ENCODE peak calls at places on chromosomes 6 and 20, in nine cellular contexts. E is trophoblast cell; X is upper lobe of left lung; I is CD8-positive, alpha-beta memory T cell; T is OCI-LY7; F is HepG2; N is AG04450; K is astrocyte; Y is esophagus squamous epithelium. C is an unnamed sample. For H3K9me3, the result is how much of the 10 kb centered on the place peaks cover.

GRCh38 chr20:58102744-58103516 is 125.5 kb downstream of the ANKRD60 start:
- DNase-seq in E (no peak), X (no peak), I (no peak), T (no peak), F (no peak), N (no peak), K (peak), Y (no peak), C (no peak)

GRCh38 chr20:9036593-9036992 is 32.3 kb upstream of the PLCB4 start:
- DNase-seq in E (no peak), X (no peak), I (no peak), T (no peak), F (no peak), N (no peak), K (no peak), Y (no peak), C (no peak)

GRCh38 chr6:14516947-14517346 is 399.4 kb downstream of the CD83 start:
- DNase-seq in E (peak), X (no peak), I (no peak), T (no peak), F (no peak), N (no peak), K (no peak), Y (no peak), C (no peak)

GRCh38 chr6:77368660-77369313 is 94.5 kb downstream of the HTR1B start:
- DNase-seq in E (no peak), X (no peak), I (no peak), T (no peak), F (no peak), N (no peak), K (no peak), Y (no peak), C (peak)

GRCh38 chr20:10309326-10309725 is 90.7 kb downstream of the SNAP25 start:
- DNase-seq in E (no peak), X (no peak), I (no peak), T (no peak), F (no peak), N (peak), K (peak), Y (no peak), C (no peak)

GRCh38 chr20:51767867-51768758 is at the start of gene ATP9A:
- DNase-seq in E (peak), X (peak), I (no peak), T (no peak), F (no peak), N (no peak), K (peak), Y (no peak), C (peak)

GRCh38 chr6:1404713-1405098 is 15.3 kb downstream of the FOXF2 start:
- DNase-seq in E (no peak), X (no peak), I (no peak), T (no peak), F (no peak), N (no peak), K (no peak), Y (no peak), C (no peak)

GRCh38 chr20:51237278-51237677 is 214.4 kb upstream of the KCNG1 start:
- DNase-seq in E (no peak), X (no peak), I (no peak), T (no peak), F (no peak), N (no peak), K (no peak), Y (no peak), C (no peak)

GRCh38 chr6:111922454-111923297 is 49.4 kb upstream of the FYN start:
- DNase-seq in E (no peak), X (no peak), I (no peak), T (no peak), F (no peak), N (no peak), K (peak), Y (no peak), C (no peak)

GRCh38 chr6:81241717-81242116 is 510.8 kb downstream of the TENT5A start:
- DNase-seq in E (peak), X (no peak), I (no peak), T (no peak), F (peak), N (peak), K (peak), Y (no peak), C (no peak)

GRCh38 chr6:37369321-37370196 is 15.8 kb downstream of the RNF8 start:
- DNase-seq in E (no peak), X (no peak), I (no peak), T (no peak), F (peak), N (no peak), K (peak), Y (no peak), C (no peak)

GRCh38 chr20:10603971-10604864 is 69.6 kb downstream of the JAG1 start:
- DNase-seq in E (peak), X (peak), I (no peak), T (no peak), F (peak), N (peak), K (peak), Y (no peak), C (peak)

GRCh38 chr6:83985308-83985713 is 48.3 kb upstream of the MRAP2 start:
- DNase-seq in E (no peak), X (no peak), I (no peak), T (no peak), F (no peak), N (no peak), K (no peak), Y (no peak), C (no peak)

GRCh38 chr6:82511546-82511945 is 147.9 kb downstream of the TPBG start:
- DNase-seq in E (no peak), X (no peak), I (no peak), T (no peak), F (no peak), N (no peak), K (no peak), Y (no peak), C (no peak)

GRCh38 chr6:110625883-110626282 is 149.5 kb upstream of the SLC22A16 start:
- DNase-seq in E (no peak), X (no peak), I (no peak), T (no peak), F (no peak), N (no peak), K (peak), Y (no peak), C (no peak)

GRCh38 chr6:122798099-122798641 is 9.1 kb downstream of the SMPDL3A start:
- DNase-seq in E (no peak), X (no peak), I (no peak), T (no peak), F (peak), N (no peak), K (peak), Y (no peak), C (no peak)

GRCh38 chr6:129621252-129621651 is 88.7 kb downstream of the ARHGAP18 start:
- DNase-seq in E (peak), X (no peak), I (peak), T (peak), F (peak), N (no peak), K (no peak), Y (no peak), C (peak)

GRCh38 chr6:135901776-135902524 is 50.4 kb downstream of the PDE7B start:
- DNase-seq in E (no peak), X (no peak), I (peak), T (no peak), F (no peak), N (peak), K (peak), Y (no peak), C (peak)

GRCh38 chr6:1911476-1911875 is 301.8 kb downstream of the FOXC1 start:
- DNase-seq in E (no peak), X (no peak), I (no peak), T (no peak), F (no peak), N (no peak), K (no peak), Y (no peak), C (no peak)

GRCh38 chr6:134541001-134541400 is 223.1 kb upstream of the SGK1 start:
- DNase-seq in E (peak), X (no peak), I (no peak), T (no peak), F (no peak), N (no peak), K (no peak), Y (no peak), C (no peak)
- H3K27ac ChIP-seq in E (peak), X (peak), I (no peak), T (no peak), F (no peak), N (no peak), K (no peak), Y (no peak), C (no peak)

DNA sequence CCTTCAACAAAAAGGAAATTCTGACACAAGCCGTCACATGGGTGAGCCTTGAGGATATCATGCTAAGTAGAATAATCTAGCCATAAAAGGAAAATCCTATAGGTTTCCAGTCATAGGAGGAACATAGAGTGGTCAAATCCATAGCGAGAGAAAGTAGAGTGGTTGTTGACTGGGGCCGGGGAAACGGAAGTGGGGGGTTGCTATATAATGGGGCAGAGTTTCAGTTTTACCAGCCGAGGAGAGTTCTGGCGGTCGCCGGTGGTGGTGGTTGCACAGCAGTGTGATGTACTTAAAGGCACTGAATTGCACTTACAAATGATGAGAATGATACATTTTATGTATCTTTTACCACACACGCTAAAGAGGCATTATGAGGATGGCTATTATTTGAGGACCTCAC is 4.9 kb downstream of the GPR31 start:
- DNase-seq in E (no peak), X (no peak), I (no peak), T (peak), F (no peak), N (no peak), K (no peak), Y (no peak), C (no peak)
- H3K4me3 ChIP-seq in E (no peak), X (peak), I (peak), T (peak), F (no peak), N (no peak), K (peak), Y (peak), C (no peak)

DNA sequence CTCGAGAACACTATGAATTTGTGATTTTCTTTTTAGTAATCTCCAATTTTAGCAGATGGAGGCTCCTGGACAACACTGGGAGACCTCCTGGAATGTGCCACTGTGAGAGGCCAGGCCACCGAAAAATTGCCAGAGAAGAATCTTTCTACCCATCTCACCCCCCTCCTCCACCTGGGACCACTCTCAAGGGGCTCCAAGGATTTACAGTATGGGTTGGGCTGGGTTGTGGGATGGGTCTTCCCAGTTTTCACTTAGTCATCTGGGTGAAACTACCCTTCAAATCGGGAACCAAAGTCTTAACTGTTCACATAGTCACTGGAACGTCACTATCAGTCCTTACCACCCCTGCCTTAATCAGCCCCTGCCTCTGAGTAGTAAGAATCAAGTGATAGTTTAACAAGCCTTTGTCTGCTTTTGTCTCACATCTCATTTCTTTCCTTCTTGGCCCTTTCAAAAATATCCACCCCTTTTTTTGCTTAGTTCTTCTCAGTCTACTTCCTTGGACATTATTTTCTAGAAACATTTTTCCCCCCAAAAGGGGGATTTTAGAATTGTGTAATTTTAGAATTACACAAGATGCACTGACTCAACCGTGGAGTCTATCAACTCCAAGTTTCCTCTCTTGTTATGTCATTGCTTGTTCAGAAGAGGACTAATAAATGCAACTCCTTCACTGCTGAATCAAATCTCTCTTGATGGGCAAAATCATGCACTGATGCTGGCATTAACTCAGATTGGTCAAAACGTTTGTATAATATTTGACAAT is 148.2 kb upstream of the MOCS1 start:
- DNase-seq in E (peak), X (no peak), I (no peak), T (no peak), F (no peak), N (no peak), K (no peak), Y (no peak), C (no peak)
- H3K9me3 ChIP-seq in E (under half), X (under half), I (under half), T (under half), F (under half), N (under half), K (under half), Y (under half), C (under half)

GRCh38 chr6:160180706-160181105 is 59.1 kb downstream of the SLC22A1 start:
- DNase-seq in E (no peak), X (no peak), I (no peak), T (no peak), F (no peak), N (no peak), K (no peak), Y (no peak), C (no peak)
- H3K27ac ChIP-seq in E (no peak), X (no peak), I (no peak), T (no peak), F (no peak), N (no peak), K (no peak), Y (no peak), C (no peak)

GRCh38 chr6:109477184-109477583 is 5.8 kb downstream of the ZBTB24 start:
- DNase-seq in E (no peak), X (no peak), I (no peak), T (no peak), F (no peak), N (no peak), K (no peak), Y (no peak), C (no peak)
- H3K4me3 ChIP-seq in E (no peak), X (no peak), I (no peak), T (peak), F (no peak), N (no peak), K (no peak), Y (no peak), C (no peak)

GRCh38 chr20:46935394-46936017 is 40.9 kb downstream of the EYA2 start:
- DNase-seq in E (no peak), X (no peak), I (no peak), T (no peak), F (no peak), N (no peak), K (no peak), Y (no peak), C (no peak)
- H3K9me3 ChIP-seq in E (under half), X (under half), I (under half), T (under half), F (under half), N (under half), K (under half), Y (under half), C (under half)

GRCh38 chr20:53809728-53810365 is 216.2 kb upstream of the ZNF217 start:
- DNase-seq in E (no peak), X (no peak), I (no peak), T (no peak), F (no peak), N (no peak), K (no peak), Y (no peak), C (no peak)
- H3K27ac ChIP-seq in E (no peak), X (no peak), I (no peak), T (no peak), F (no peak), N (no peak), K (no peak), Y (no peak), C (no peak)

GRCh38 chr20:63574829-63575720 is 1.0 kb upstream of the HELZ2 start:
- DNase-seq in E (peak), X (no peak), I (no peak), T (no peak), F (no peak), N (no peak), K (no peak), Y (no peak), C (no peak)
- H3K4me3 ChIP-seq in E (no peak), X (peak), I (no peak), T (peak), F (peak), N (no peak), K (no peak), Y (peak), C (no peak)